ENCODE peak calls at places on chromosomes 13 and 19, in six cellular contexts. U, L, X, K, D and C are unnamed samples.
A peak's percentile ranks its signal among the peaks of the same experiment; 100 is the strongest.

GRCh38 chr13:78334059-78334458 is 269.3 kb downstream of the POU4F1 start:
- DNase-seq in D (no peak), U (no peak), L (no peak), K (no peak), X (no peak), C (no peak)

GRCh38 chr13:110575322-110576069 is 14.0 kb upstream of the RAB20 start:
- DNase-seq in X (peak; percentile 44), D (no peak), L (peak; percentile 23), K (no peak), U (peak; percentile 49), C (no peak)

GRCh38 chr13:38053896-38054295 is 184.3 kb upstream of the TRPC4 start:
- DNase-seq in X (no peak), D (no peak), U (no peak), K (no peak), L (no peak), C (no peak)

GRCh38 chr13:94079876-94080275 is 399.6 kb downstream of the DCT start:
- DNase-seq in K (no peak), U (no peak), L (no peak), D (no peak), X (no peak), C (no peak)

GRCh38 chr19:34256835-34257558 is 2.6 kb downstream of the GARRE1 start:
- DNase-seq in X (no peak), K (no peak), U (no peak), L (peak; percentile 57), D (no peak), C (no peak)

GRCh38 chr19:2627319-2627829 is 75.1 kb downstream of the GNG7 start:
- DNase-seq in X (no peak), L (peak; percentile 89), U (peak; percentile 87), K (peak; percentile 87), D (peak; percentile 69), C (no peak)

GRCh38 chr19:46482645-46483044 is 11.3 kb upstream of the PNMA8A start:
- DNase-seq in K (no peak), U (no peak), L (no peak), X (no peak), D (no peak), C (no peak)

GRCh38 chr13:49996951-49997895 is at the start of gene TRIM13:
- DNase-seq in U (peak; percentile 91), K (peak; percentile 80), X (peak; percentile 72), L (peak; percentile 91), D (peak; percentile 81), C (peak; percentile 79)

GRCh38 chr19:2775556-2776430 is 7.3 kb downstream of the SGTA start:
- DNase-seq in L (peak; percentile 57), U (peak; percentile 64), K (peak; percentile 26), X (no peak), D (no peak), C (no peak)

GRCh38 chr13:41496420-41497234 is 39.3 kb downstream of the RGCC start:
- DNase-seq in L (no peak), K (no peak), X (no peak), D (no peak), U (no peak), C (no peak)

GRCh38 chr13:64471916-64472315 is 2758.2 kb downstream of the PCDH9 start:
- DNase-seq in U (no peak), L (no peak), D (no peak), K (peak; percentile 22), X (peak; percentile 22), C (no peak)

GRCh38 chr19:41219924-41220567 is 1.0 kb downstream of the AXL start:
- DNase-seq in L (peak; percentile 46), K (no peak), U (no peak), X (no peak), D (peak; percentile 13), C (no peak)

GRCh38 chr13:26348966-26349365 is 95.0 kb downstream of the CDK8 start:
- DNase-seq in D (no peak), K (no peak), L (no peak), U (no peak), X (no peak), C (no peak)

GRCh38 chr13:29925457-29925856 is 75.0 kb upstream of the UBL3 start:
- DNase-seq in K (peak; percentile 38), L (peak; percentile 76), U (peak; percentile 91), D (peak; percentile 74), X (peak; percentile 50), C (no peak)

GRCh38 chr13:101996906-101997408 is 404.9 kb downstream of the FGF14 start:
- DNase-seq in X (no peak), D (no peak), U (no peak), K (no peak), L (no peak), C (no peak)

GRCh38 chr13:26996965-26997752 is 174.5 kb downstream of the USP12 start:
- DNase-seq in U (no peak), X (no peak), L (no peak), D (no peak), K (no peak), C (no peak)

GRCh38 chr19:49415102-49415809 is 8.0 kb downstream of the PTH2 start:
- DNase-seq in X (no peak), U (no peak), D (no peak), K (no peak), L (no peak), C (no peak)

GRCh38 chr13:51562011-51562671 is 22.1 kb upstream of the WDFY2 start:
- DNase-seq in L (no peak), X (no peak), D (no peak), U (no peak), K (no peak), C (no peak)

GRCh38 chr19:46317339-46317738 is 20.5 kb downstream of the HIF3A start:
- DNase-seq in X (no peak), K (no peak), D (no peak), L (no peak), U (no peak), C (no peak)

GRCh38 chr13:36086117-36086516 is 45.1 kb downstream of the DCLK1 start:
- DNase-seq in L (no peak), D (no peak), X (peak; percentile 40), K (no peak), U (no peak), C (no peak)

GRCh38 chr19:31330237-31330636 is 19.0 kb downstream of the TSHZ3 start:
- DNase-seq in L (no peak), X (no peak), D (no peak), K (no peak), U (peak; percentile 8), C (no peak)

GRCh38 chr19:18470153-18470552 is 32.2 kb upstream of the ISYNA1 start:
- DNase-seq in D (peak; percentile 35), L (no peak), K (no peak), X (peak; percentile 75), U (no peak), C (peak; percentile 37)

GRCh38 chr13:93244918-93245280 is 18.3 kb downstream of the GPC6 start:
- DNase-seq in D (no peak), X (no peak), L (no peak), U (no peak), K (no peak), C (no peak)

GRCh38 chr13:102774596-102775375 is 1.2 kb upstream of the TEX30 start:
- DNase-seq in K (no peak), U (no peak), X (no peak), D (no peak), L (no peak), C (no peak)

GRCh38 chr13:73991884-73992283 is 142.3 kb downstream of the KLF12 start:
- DNase-seq in X (no peak), L (no peak), D (no peak), U (no peak), K (no peak), C (no peak)
- TF ChIP-seq CTCF in X (no peak), L (no peak), D (no peak), U (no peak), K (no peak), C (no peak)

GRCh38 chr19:4619668-4620294 is 19.5 kb upstream of the TNFAIP8L1 start:
- DNase-seq in U (no peak), K (no peak), D (no peak), L (no peak), X (no peak), C (no peak)
- TF ChIP-seq CTCF in U (no peak), K (no peak), D (no peak), L (no peak), X (no peak), C (no peak)

GRCh38 chr13:106533940-106534843 is 1.3 kb downstream of the EFNB2 start:
- DNase-seq in X (peak; percentile 64), D (peak; percentile 17), K (no peak), L (peak; percentile 32), U (peak; percentile 53), C (peak; percentile 33)
- TF ChIP-seq CTCF in X (peak; percentile 9), D (no peak), K (peak; percentile 21), L (no peak), U (no peak), C (peak; percentile 23)

DNA sequence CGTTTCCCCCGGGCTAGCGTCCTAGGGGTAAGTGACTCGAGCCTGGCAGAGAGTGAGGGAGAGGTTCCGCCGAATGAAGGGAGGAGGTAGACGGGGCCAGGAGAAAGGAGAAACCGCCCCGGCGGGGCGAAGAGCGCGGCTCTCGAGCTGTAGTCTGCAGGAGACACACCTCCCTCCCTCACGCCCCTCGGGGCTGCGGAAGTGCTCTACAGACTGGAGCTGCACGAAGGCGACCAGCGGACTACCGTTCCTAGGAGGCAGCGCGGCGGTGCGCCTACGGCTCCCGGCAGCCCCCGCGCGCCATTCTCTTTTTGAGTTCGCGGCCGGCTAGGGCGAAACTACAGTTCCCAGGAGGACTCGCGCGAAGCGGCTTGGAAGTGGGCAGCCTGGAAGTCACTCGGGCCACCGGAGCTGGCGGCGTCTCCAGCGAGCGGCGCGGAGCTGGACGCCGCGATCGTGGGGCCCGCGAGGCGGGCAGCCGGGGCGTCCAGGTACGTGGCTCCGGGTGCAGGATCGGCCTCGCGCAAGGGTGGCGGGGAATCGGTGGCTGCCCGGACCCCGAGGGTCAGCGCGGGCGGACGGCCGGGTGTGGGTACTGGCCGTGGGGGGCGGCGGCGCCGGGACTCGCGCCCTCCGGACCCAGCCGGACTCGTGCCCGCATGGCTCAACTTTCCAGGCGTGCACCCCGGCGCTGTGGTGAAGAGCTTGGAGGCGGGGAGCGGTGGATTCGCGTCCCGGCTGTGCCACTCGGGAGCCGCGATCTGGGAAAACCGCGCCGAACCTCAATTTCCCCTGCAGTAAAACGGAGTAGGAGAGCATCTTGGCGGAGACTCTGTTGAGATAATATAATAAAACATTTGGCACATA is at the start of gene SIPA1L3:
- DNase-seq in L (peak; percentile 90), X (peak; percentile 94), D (peak; percentile 98), U (peak; percentile 97), K (peak; percentile 92), C (peak; percentile 93)
- TF ChIP-seq CTCF in L (no peak), X (no peak), D (no peak), U (no peak), K (no peak), C (no peak)

GRCh38 chr19:47507924-47508553 is 6.8 kb downstream of the NAPA start:
- DNase-seq in X (no peak), U (no peak), D (no peak), K (no peak), L (peak; percentile 43), C (no peak)
- TF ChIP-seq CTCF in X (no peak), U (no peak), D (no peak), K (no peak), L (no peak), C (no peak)

GRCh38 chr13:95858286-95859075 is 181.5 kb downstream of the DNAJC3 start:
- DNase-seq in D (no peak), L (no peak), X (no peak), K (peak; percentile 80), U (no peak), C (no peak)
- TF ChIP-seq CTCF in D (no peak), L (no peak), X (no peak), K (no peak), U (no peak), C (no peak)